ENCODE peak calls at places on chromosomes 12 and 14, in nine cellular contexts. M is mesothelial cell of epicardium; G is T-cell; Q is activated CD8-positive, alpha-beta T cell treated with anti-CD3 and anti-CD28 coated beads, Interleukin-2, amount 10 ng/mL, durations not matched to agents 7 days and 5 days; R is left kidney; U is tibial artery; O is NCI-H1092; P is NCI-H2081; D is ecto neural progenitor cell. V is an unnamed sample.

GRCh38 chr14:100330396-100330931 is 7.3 kb downstream of the SLC25A47 start:
- DNase-seq in M (no peak), R (peak; percentile 74), P (peak; percentile 26), O (no peak), Q (no peak), U (no peak), G (no peak), D (no peak), V (no peak)

GRCh38 chr14:87170179-87170578 is 822.8 kb downstream of the GALC start:
- DNase-seq in G (no peak), R (no peak), Q (no peak), D (no peak), P (no peak), O (no peak), U (no peak), M (no peak), V (no peak)

GRCh38 chr12:130307859-130308258 is 29.8 kb upstream of the PIWIL1 start:
- DNase-seq in M (no peak), P (no peak), R (no peak), U (no peak), Q (no peak), D (no peak), O (no peak), G (no peak), V (no peak)

GRCh38 chr12:104602901-104603300 is 146.2 kb downstream of the CHST11 start:
- DNase-seq in Q (no peak), D (no peak), R (no peak), O (no peak), M (no peak), P (no peak), U (no peak), G (no peak), V (no peak)

GRCh38 chr14:50741571-50741970 is 73.5 kb upstream of the SAV1 start:
- DNase-seq in R (peak; percentile 58), Q (no peak), P (no peak), G (no peak), D (no peak), U (no peak), O (no peak), M (no peak), V (no peak)

GRCh38 chr12:47991106-47991550 is 13.1 kb downstream of the COL2A1 start:
- DNase-seq in R (no peak), P (no peak), O (no peak), D (no peak), U (no peak), M (no peak), Q (no peak), G (no peak), V (no peak)

GRCh38 chr14:68131907-68132306 is 312.3 kb downstream of the RAD51B start:
- DNase-seq in P (no peak), U (no peak), M (no peak), R (no peak), O (no peak), Q (no peak), D (no peak), G (no peak), V (no peak)

GRCh38 chr12:6934110-6934509 is 6.4 kb downstream of the ATN1 start:
- DNase-seq in M (no peak), R (no peak), O (no peak), G (no peak), U (no peak), Q (no peak), D (no peak), P (no peak), V (no peak)

GRCh38 chr14:79515158-79515557 is 696.1 kb downstream of the DIO2 start:
- DNase-seq in O (no peak), G (no peak), D (no peak), R (no peak), P (no peak), M (no peak), U (no peak), Q (no peak), V (no peak)

GRCh38 chr12:115355301-115355700 is 671.3 kb upstream of the TBX3 start:
- DNase-seq in M (no peak), R (no peak), P (no peak), D (no peak), G (no peak), Q (no peak), U (no peak), O (no peak), V (no peak)

GRCh38 chr12:12191008-12191407 is 75.8 kb downstream of the LRP6 start:
- DNase-seq in G (no peak), P (no peak), O (no peak), D (no peak), M (no peak), Q (no peak), R (no peak), U (no peak), V (no peak)

GRCh38 chr14:21985081-21985480 is 311.5 kb upstream of the OR4E1 start:
- DNase-seq in R (no peak), U (no peak), D (no peak), M (no peak), P (no peak), G (no peak), Q (no peak), O (no peak), V (no peak)

GRCh38 chr12:6430990-6431353 is 13.8 kb upstream of the CD27 start:
- DNase-seq in D (no peak), Q (no peak), P (no peak), U (no peak), M (no peak), R (peak; percentile 33), G (no peak), O (no peak), V (no peak)

GRCh38 chr12:55467836-55468235 is 2.1 kb downstream of the OR6C70 start:
- DNase-seq in M (no peak), U (no peak), D (no peak), O (no peak), Q (no peak), R (no peak), P (no peak), G (no peak), V (no peak)

GRCh38 chr14:101808020-101808641 is 46.6 kb downstream of the PPP2R5C start:
- DNase-seq in M (no peak), Q (no peak), D (peak; percentile 73), O (no peak), G (no peak), R (peak; percentile 57), U (no peak), P (peak; percentile 9), V (no peak)

GRCh38 chr14:64208261-64208660 is 85.9 kb downstream of the ESR2 start:
- DNase-seq in Q (no peak), O (no peak), P (no peak), M (no peak), G (no peak), U (no peak), R (no peak), D (no peak), V (no peak)

GRCh38 chr14:75711134-75711795 is 50.2 kb downstream of the TTLL5 start:
- DNase-seq in P (peak; percentile 33), M (peak; percentile 41), G (no peak), D (peak; percentile 47), R (peak; percentile 39), U (no peak), O (peak; percentile 5), Q (peak; percentile 45), V (no peak)

GRCh38 chr12:75591628-75592027 is 80.2 kb upstream of the KRR1 start:
- DNase-seq in G (no peak), U (no peak), D (no peak), M (no peak), O (no peak), P (no peak), Q (no peak), R (peak; percentile 82), V (no peak)

GRCh38 chr12:116466536-116466935 is 92.6 kb upstream of the MAP1LC3B2 start:
- DNase-seq in Q (no peak), M (no peak), O (no peak), G (no peak), U (no peak), D (no peak), P (no peak), R (peak; percentile 57), V (no peak)

GRCh38 chr14:23435540-23436326 is at the start of gene MYH7:
- DNase-seq in M (peak; percentile 37), G (no peak), O (no peak), Q (no peak), P (no peak), D (peak; percentile 54), R (peak; percentile 39), U (no peak), V (no peak)

GRCh38 chr14:62118871-62119270 is 356.7 kb downstream of the SNAPC1 start:
- DNase-seq in P (no peak), R (no peak), U (no peak), D (no peak), Q (no peak), O (no peak), G (no peak), M (no peak), V (no peak)

V was measured in lung.